ENCODE peak calls at places on chromosomes 13 and 19, in ten cellular contexts. R is stimulated activated CD8-positive, alpha-beta memory T cell treated with anti-CD3 and anti-CD28 coated beads, Interleukin-12 subunit alpha, Interleukin-12 subunit beta, amount 100 ng/mL, for 4 hours; M is LoVo; V is Kasumi-1; T is GDM1; Q is A172; E is T-cell; P is heart left ventricle; H is WTC11; Z is brain pericyte. L is an unnamed sample.

GRCh38 chr19:7527516-7528191 is 5.2 kb downstream of the MCOLN1 start:
- DNase-seq in E (no peak), V (no peak), Z (no peak), T (no peak), R (no peak), P (peak; percentile 82), M (no peak), Q (no peak), H (no peak), L (no peak)

GRCh38 chr19:48989701-48990291 is 3.3 kb downstream of the GYS1 start:
- DNase-seq in R (no peak), H (no peak), V (no peak), Q (no peak), E (no peak), M (no peak), T (no peak), Z (no peak), P (peak; percentile 78), L (peak; percentile 52)

GRCh38 chr13:102402292-102402691 is 444 bp upstream of the FGF14 start:
- DNase-seq in P (peak; percentile 53), E (no peak), M (no peak), H (peak; percentile 78), R (no peak), Z (no peak), Q (peak; percentile 31), V (no peak), T (no peak), L (peak; percentile 77)

GRCh38 chr19:9309974-9310446 is 372 bp upstream of the ZNF699 start:
- DNase-seq in Z (no peak), Q (peak; percentile 90), E (no peak), M (peak; percentile 84), P (peak; percentile 94), R (no peak), H (peak; percentile 91), T (peak; percentile 91), V (peak; percentile 98), L (peak; percentile 90)

GRCh38 chr19:50461066-50461875 is 15.0 kb upstream of the EMC10 start:
- DNase-seq in E (no peak), Z (peak; percentile 36), H (peak; percentile 77), P (no peak), R (peak; percentile 16), V (peak; percentile 71), M (peak; percentile 74), T (peak; percentile 63), Q (peak; percentile 73), L (peak; percentile 76)

GRCh38 chr13:102903659-102904407 is 58.0 kb downstream of the ERCC5 start:
- DNase-seq in E (no peak), H (no peak), M (no peak), V (peak; percentile 52), R (no peak), Q (peak; percentile 10), P (no peak), Z (no peak), T (no peak), L (no peak)

GRCh38 chr13:40190656-40191100 is 475.8 kb downstream of the FOXO1 start:
- DNase-seq in H (no peak), P (no peak), V (no peak), Q (peak; percentile 45), T (no peak), Z (peak; percentile 21), E (peak; percentile 84), M (no peak), R (no peak), L (no peak)

GRCh38 chr19:28815257-28815656 is 397.7 kb downstream of the UQCRFS1 start:
- DNase-seq in V (no peak), R (no peak), Q (no peak), H (no peak), E (no peak), M (no peak), T (no peak), P (no peak), Z (no peak), L (no peak)

GRCh38 chr19:33427801-33428626 is 54.5 kb downstream of the CEBPG start:
- DNase-seq in T (no peak), V (no peak), P (no peak), E (no peak), H (no peak), Z (no peak), M (no peak), Q (no peak), R (no peak), L (peak; percentile 13)

GRCh38 chr19:8028951-8029491 is 23.5 kb upstream of the CCL25 start:
- DNase-seq in Q (no peak), P (no peak), Z (no peak), T (no peak), V (no peak), H (peak; percentile 63), E (no peak), R (no peak), M (no peak), L (peak; percentile 44)

GRCh38 chr13:94309997-94310842 is 169.3 kb downstream of the DCT start:
- DNase-seq in T (no peak), M (no peak), H (no peak), P (no peak), E (no peak), Z (no peak), R (no peak), V (no peak), Q (peak; percentile 95), L (no peak)

GRCh38 chr13:89163081-89163480 is 1491.9 kb downstream of the SLITRK5 start:
- DNase-seq in H (no peak), Z (no peak), R (no peak), Q (no peak), E (no peak), P (no peak), T (no peak), V (no peak), M (no peak), L (no peak)

GRCh38 chr13:114062754-114063153 is 69.7 kb downstream of the RASA3 start:
- DNase-seq in V (peak; percentile 76), M (no peak), R (no peak), Q (no peak), P (peak; percentile 64), Z (no peak), H (no peak), T (no peak), E (no peak), L (no peak)

GRCh38 chr13:23794267-23795161 is 94.7 kb downstream of the MIPEP start:
- DNase-seq in R (no peak), P (no peak), M (peak; percentile 66), Q (peak; percentile 30), H (no peak), Z (no peak), E (no peak), T (no peak), V (no peak), L (no peak)

GRCh38 chr13:85632526-85633215 is 166.5 kb downstream of the SLITRK6 start:
- DNase-seq in V (no peak), P (no peak), M (no peak), E (no peak), H (no peak), R (no peak), Z (no peak), Q (no peak), T (no peak), L (no peak)